ENCODE peak calls at places on chromosomes 12 and 14, in nine cellular contexts. V is fibroblast of mammary gland; F is CD8-positive, alpha-beta memory T cell; B is NCI-H1092 treated with DMSO at 0.1 percent for 48 hours; Q is hypothalamus; Y is AG09319; C is endothelial cell; P is non-pigmented ciliary epithelial cell; W is T-helper 2 cell treated with Interferon-gamma antibody and Interleukin-4, amounts not matched to agents 5 μg/mL and 100 μg/mL, for 36 hours. X is an unnamed sample.

GRCh38 chr14:87049886-87050820 is 942.8 kb downstream of the GALC start:
- DNase-seq in C (peak), F (no peak), Y (no peak), Q (no peak), B (no peak), W (no peak), P (peak), V (peak), X (no peak)

GRCh38 chr12:53940448-53941014 is 1.9 kb downstream of the HOXC13 start:
- DNase-seq in V (no peak), F (no peak), Q (no peak), C (no peak), B (no peak), P (no peak), W (no peak), Y (no peak), X (no peak)

GRCh38 chr14:55798400-55798799 is 218.4 kb downstream of the KTN1 start:
- DNase-seq in Q (no peak), F (no peak), V (no peak), Y (no peak), W (no peak), P (no peak), B (no peak), C (no peak), X (no peak)

GRCh38 chr14:69543341-69544249 is 31.1 kb downstream of the CCDC177 start:
- DNase-seq in C (peak), V (peak), Q (no peak), W (peak), B (no peak), Y (peak), P (peak), F (peak), X (peak)

GRCh38 chr12:111759991-111760390 is 6.7 kb upstream of the ALDH2 start:
- DNase-seq in F (no peak), C (no peak), P (no peak), V (no peak), Y (no peak), Q (no peak), W (no peak), B (no peak), X (no peak)

GRCh38 chr14:98203421-98203820 is 1068.6 kb downstream of the BCL11B start:
- DNase-seq in Y (no peak), V (no peak), P (no peak), C (no peak), F (no peak), W (no peak), B (no peak), Q (no peak), X (no peak)

GRCh38 chr12:32448581-32448980 is 49.2 kb downstream of the FGD4 start:
- DNase-seq in C (no peak), V (peak), F (no peak), Q (no peak), B (no peak), Y (no peak), W (no peak), P (no peak), X (no peak)

GRCh38 chr12:75933136-75933535 is 98.4 kb downstream of the PHLDA1 start:
- DNase-seq in V (peak), W (no peak), C (no peak), P (peak), B (no peak), F (no peak), Q (no peak), Y (peak), X (no peak)

GRCh38 chr14:80988192-80988591 is 32.8 kb downstream of the TSHR start:
- DNase-seq in Y (no peak), C (no peak), B (no peak), Q (no peak), P (no peak), F (no peak), W (no peak), V (no peak), X (no peak)

GRCh38 chr12:43336962-43337555 is 214.9 kb downstream of the ADAMTS20 start:
- DNase-seq in Y (no peak), C (no peak), V (peak), Q (no peak), F (no peak), W (no peak), B (no peak), P (no peak), X (no peak)

GRCh38 chr12:9134981-9135628 is 19.4 kb upstream of the A2M start:
- DNase-seq in Q (no peak), B (no peak), V (no peak), C (no peak), W (no peak), F (no peak), Y (no peak), P (no peak), X (no peak)